ENCODE peak calls at places on chromosome 13, in four cellular contexts. D is IMR-90, U is thyroid gland, K is uterus. N is an unnamed sample. For H3K4me1, the result is how much of the 10 kb centered on the place peaks cover.

GRCh38 chr13:42396501-42396900 is 124.5 kb downstream of the AKAP11 start:
- DNase-seq in U (no peak), D (no peak), K (no peak), N (no peak)

GRCh38 chr13:98822238-98822606 is 69.8 kb upstream of the SLC15A1 start:
- DNase-seq in D (peak), K (no peak), U (no peak), N (no peak)

GRCh38 chr13:52782486-52783448 is 43.1 kb upstream of the CNMD start:
- DNase-seq in D (no peak), U (no peak), K (peak), N (no peak)

GRCh38 chr13:42991892-42992584 is at the start of gene EPSTI1:
- DNase-seq in K (peak), U (peak), D (peak), N (peak)

GRCh38 chr13:113053801-113054604 is 51.6 kb upstream of the F7 start:
- DNase-seq in U (no peak), K (no peak), D (no peak), N (no peak)

GRCh38 chr13:67101730-67102467 is 128.2 kb downstream of the PCDH9 start:
- DNase-seq in K (no peak), U (no peak), D (peak), N (no peak)

GRCh38 chr13:51928231-51928630 is 66.5 kb downstream of the CCDC70 start:
- DNase-seq in K (no peak), U (no peak), D (no peak), N (no peak)

GRCh38 chr13:74251778-74252519 is 117.7 kb upstream of the KLF12 start:
- DNase-seq in D (no peak), U (peak), K (no peak), N (no peak)

GRCh38 chr13:64633948-64634347 is 2596.2 kb downstream of the PCDH9 start:
- DNase-seq in D (no peak), U (no peak), K (no peak), N (no peak)

GRCh38 chr13:35891973-35892441 is 239.2 kb downstream of the DCLK1 start:
- DNase-seq in K (no peak), D (peak), U (no peak), N (no peak)

GRCh38 chr13:67996101-67996500 is 766.0 kb upstream of the PCDH9 start:
- DNase-seq in K (no peak), U (no peak), D (no peak), N (no peak)

GRCh38 chr13:60811581-60811980 is 414.6 kb downstream of the TDRD3 start:
- DNase-seq in K (no peak), U (no peak), D (no peak), N (no peak)

GRCh38 chr13:79637086-79637763 is 156.3 kb downstream of the NDFIP2 start:
- DNase-seq in U (peak), D (no peak), K (peak), N (peak)

GRCh38 chr13:24083141-24083540 is 77.4 kb upstream of the SPATA13 start:
- DNase-seq in K (no peak), D (no peak), U (no peak), N (no peak)

GRCh38 chr13:25869941-25870340 is 181.9 kb downstream of the SHISA2 start:
- DNase-seq in U (no peak), D (no peak), K (no peak), N (no peak)

GRCh38 chr13:40613192-40613818 is 53.1 kb downstream of the FOXO1 start:
- DNase-seq in K (peak), U (peak), D (no peak), N (peak)

GRCh38 chr13:103762523-103762922 is 696.3 kb upstream of the SLC10A2 start:
- DNase-seq in D (no peak), U (no peak), K (no peak), N (no peak)

GRCh38 chr13:95523598-95523997 is 28.9 kb upstream of the CLDN10 start:
- DNase-seq in U (no peak), D (no peak), K (no peak), N (no peak)

GRCh38 chr13:30292325-30292724 is 15.0 kb downstream of the KATNAL1 start:
- DNase-seq in U (no peak), D (no peak), K (no peak), N (no peak)

GRCh38 chr13:29190298-29190697 is 370.2 kb downstream of the MTUS2 start:
- DNase-seq in U (no peak), D (no peak), K (no peak), N (no peak)

GRCh38 chr13:112703935-112704633 is 14.2 kb downstream of the ATP11A start:
- DNase-seq in K (no peak), D (no peak), U (no peak), N (no peak)

GRCh38 chr13:74889321-74889720 is 592.6 kb downstream of the TBC1D4 start:
- DNase-seq in K (no peak), U (no peak), D (no peak), N (no peak)

GRCh38 chr13:48655291-48655690 is 1.6 kb downstream of the CYSLTR2 start:
- DNase-seq in K (no peak), D (no peak), U (no peak), N (no peak)

GRCh38 chr13:40875583-40875982 is 86.2 kb downstream of the SLC25A15 start:
- DNase-seq in K (no peak), D (no peak), U (no peak), N (no peak)

GRCh38 chr13:64709079-64709478 is 2521.1 kb downstream of the PCDH9 start:
- DNase-seq in K (no peak), U (no peak), D (no peak), N (no peak)

GRCh38 chr13:99353836-99354235 is 46.6 kb upstream of the GPR183 start:
- DNase-seq in U (no peak), D (peak), K (no peak), N (no peak)

GRCh38 chr13:32001392-32001768 is 30.2 kb upstream of the FRY start:
- DNase-seq in K (no peak), D (peak), U (peak), N (no peak)

GRCh38 chr13:39810091-39810877 is 154.8 kb downstream of the COG6 start:
- DNase-seq in D (no peak), K (no peak), U (no peak), N (no peak)

GRCh38 chr13:30479154-30479553 is 13.4 kb upstream of the HMGB1 start:
- DNase-seq in D (no peak), U (no peak), K (no peak), N (no peak)

GRCh38 chr13:37645181-37645580 is 46.6 kb upstream of the POSTN start:
- DNase-seq in K (no peak), U (no peak), D (no peak), N (no peak)
- H3K27ac ChIP-seq in K (no peak), U (no peak), D (no peak), N (no peak)

DNA sequence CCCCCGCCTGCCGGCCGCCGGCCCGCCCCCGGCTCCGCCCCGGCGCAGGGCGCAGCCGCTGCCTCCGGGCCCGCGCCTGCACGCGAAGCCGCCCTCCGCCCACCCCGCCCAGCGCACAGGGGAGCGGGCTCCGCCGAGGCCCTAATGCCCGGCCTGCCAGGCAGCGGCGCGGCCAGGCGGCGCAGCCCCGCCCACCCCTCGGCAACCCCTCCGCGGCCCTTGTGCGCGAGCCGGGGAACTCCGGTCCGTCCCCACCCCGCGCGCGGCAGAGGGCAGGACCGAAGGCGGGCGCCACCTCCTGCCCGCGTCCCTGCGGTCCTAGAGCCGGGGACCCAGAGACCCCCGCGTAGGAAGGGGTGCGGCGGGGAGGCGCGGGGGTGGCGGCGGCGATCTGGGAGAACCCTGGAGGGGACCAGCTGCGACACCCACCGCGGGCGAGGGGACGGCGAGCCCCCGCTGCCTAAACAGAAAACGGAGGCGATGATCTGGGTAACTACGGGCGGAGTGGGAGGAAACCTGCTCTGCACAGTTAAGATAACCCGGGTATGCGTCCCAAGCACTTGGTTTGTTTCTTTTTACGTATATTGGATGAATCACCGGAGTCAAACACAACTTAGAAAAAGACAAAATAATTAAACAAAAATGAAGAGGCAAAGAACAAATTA is 351 bp upstream of the USP12 start:
- DNase-seq in U (peak), K (peak), D (peak), N (peak)
- TF ChIP-seq POLR2A in U (no peak), K (peak), D (peak), N (no peak)

GRCh38 chr13:114099191-114099590 is 33.2 kb downstream of the RASA3 start:
- DNase-seq in K (peak), D (peak), U (peak), N (no peak)
- H3K4me1 ChIP-seq in K (under half), D (under half), U (under half), N (under half)

GRCh38 chr13:110549795-110550160 is 11.7 kb downstream of the RAB20 start:
- DNase-seq in K (no peak), U (no peak), D (no peak), N (no peak)

GRCh38 chr13:110553417-110553816 is 8.1 kb downstream of the RAB20 start:
- DNase-seq in K (no peak), D (no peak), U (no peak), N (no peak)

GRCh38 chr13:110548891-110549794 is 12.4 kb downstream of the RAB20 start:
- DNase-seq in K (no peak), U (no peak), D (no peak), N (no peak)

GRCh38 chr13:110552767-110553166 is 8.8 kb downstream of the RAB20 start:
- DNase-seq in D (no peak), K (no peak), U (no peak), N (no peak)

DNA sequence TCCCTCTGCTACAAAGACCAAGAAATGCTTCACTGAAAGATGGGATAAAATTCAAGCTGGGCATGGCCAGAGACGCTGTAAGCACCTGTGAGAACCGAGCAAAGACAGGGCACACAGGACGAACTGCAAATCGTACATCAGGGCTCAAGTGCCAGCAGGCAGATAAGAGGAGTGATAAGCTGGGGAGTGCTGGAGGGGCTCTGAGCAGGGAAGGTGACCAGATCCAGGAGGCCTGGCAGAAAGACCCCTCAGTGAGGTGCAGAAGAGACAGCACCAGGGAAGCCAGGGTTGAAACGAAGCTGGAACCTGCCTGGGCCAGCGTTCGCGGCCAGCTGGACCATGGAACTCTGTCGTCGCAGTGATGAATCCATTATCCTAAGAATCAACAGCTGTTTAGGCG is 10.2 kb downstream of the RAB20 start:
- DNase-seq in K (no peak), U (no peak), D (no peak), N (no peak)
- H3K27ac ChIP-seq in K (no peak), U (no peak), D (no peak), N (peak)

GRCh38 chr13:46168341-46168740 is 13.6 kb downstream of the LCP1 start:
- DNase-seq in U (no peak), K (peak), D (no peak), N (no peak)
- TF ChIP-seq POLR2A in U (no peak), K (no peak), D (no peak), N (no peak)

GRCh38 chr13:104823071-104823470 is 1712.4 kb downstream of the EFNB2 start:
- DNase-seq in K (no peak), U (no peak), D (no peak), N (no peak)
- H3K4me1 ChIP-seq in K (under half), U (under half), D (under half), N (under half)